ENCODE peak calls at places on chromosomes 7 and 10, in four cellular contexts. H is spleen, K is BE2C, T is ovary. U is an unnamed sample. For H3K9me3 and H3K4me1, the result is how much of the 10 kb centered on the place peaks cover.

GRCh38 chr7:134750083-134751062 is 29.1 kb upstream of the CALD1 start:
- DNase-seq in H (no peak), K (peak), T (no peak), U (peak)

GRCh38 chr7:135859548-135859947 is 110.9 kb upstream of the FAM180A start:
- DNase-seq in H (no peak), K (no peak), T (no peak), U (no peak)

GRCh38 chr7:7639847-7640220 is 718 bp upstream of the UMAD1 start:
- DNase-seq in H (no peak), K (no peak), T (no peak), U (peak)

GRCh38 chr7:29377718-29378117 is 183.1 kb downstream of the CHN2 start:
- DNase-seq in H (no peak), K (no peak), T (no peak), U (no peak)

GRCh38 chr7:127673902-127674301 is 21.9 kb downstream of the SND1 start:
- DNase-seq in H (no peak), K (no peak), T (no peak), U (no peak)

GRCh38 chr7:131774419-131775220 is 218.2 kb upstream of the PODXL start:
- DNase-seq in H (no peak), K (no peak), T (no peak), U (no peak)

GRCh38 chr7:6012355-6013104 is 3.5 kb downstream of the AIMP2 start:
- DNase-seq in H (no peak), K (no peak), T (no peak), U (no peak)

GRCh38 chr7:93392984-93393383 is 160.8 kb downstream of the VPS50 start:
- DNase-seq in H (no peak), K (no peak), T (no peak), U (no peak)

GRCh38 chr10:22022257-22023051 is 18.9 kb upstream of the DNAJC1 start:
- DNase-seq in H (no peak), K (peak), T (no peak), U (peak)

GRCh38 chr7:55827577-55827976 is 35.0 kb downstream of the SEPTIN14 start:
- DNase-seq in H (no peak), K (no peak), T (no peak), U (no peak)

GRCh38 chr7:79398145-79398749 is 55.2 kb downstream of the MAGI2 start:
- DNase-seq in H (no peak), K (no peak), T (no peak), U (no peak)

GRCh38 chr10:124629410-124629809 is 114.8 kb downstream of the FAM53B start:
- DNase-seq in H (no peak), K (no peak), T (no peak), U (no peak)

GRCh38 chr7:2417981-2418481 is 14.6 kb downstream of the CHST12 start:
- DNase-seq in H (no peak), K (no peak), T (no peak), U (no peak)

GRCh38 chr10:44383749-44384600 is 922 bp downstream of the CXCL12 start:
- DNase-seq in H (peak), K (no peak), T (peak), U (peak)

GRCh38 chr7:98470131-98470985 is 69.5 kb upstream of the BAIAP2L1 start:
- DNase-seq in H (no peak), K (no peak), T (peak), U (peak)

GRCh38 chr10:133128126-133129081 is 31.6 kb upstream of the KNDC1 start:
- DNase-seq in H (peak), K (peak), T (peak), U (peak)

GRCh38 chr7:48130658-48131108 is 40.6 kb upstream of the ABCA13 start:
- DNase-seq in H (no peak), K (no peak), T (no peak), U (no peak)

GRCh38 chr10:124143721-124144120 is 50.3 kb upstream of the CHST15 start:
- DNase-seq in H (peak), K (no peak), T (no peak), U (no peak)

GRCh38 chr7:40211291-40212003 is 76.6 kb downstream of the SUGCT start:
- DNase-seq in H (no peak), K (no peak), T (no peak), U (no peak)

GRCh38 chr10:83274088-83274487 is 865.2 kb upstream of the GHITM start:
- DNase-seq in H (no peak), K (peak), T (no peak), U (no peak)

GRCh38 chr7:41755100-41755499 is 52.2 kb upstream of the INHBA start:
- DNase-seq in H (no peak), K (no peak), T (no peak), U (no peak)

GRCh38 chr7:41754046-41754445 is 51.2 kb upstream of the INHBA start:
- DNase-seq in H (no peak), K (no peak), T (no peak), U (no peak)

GRCh38 chr7:41760293-41760692 is 57.4 kb upstream of the INHBA start:
- DNase-seq in H (no peak), K (no peak), T (no peak), U (no peak)

GRCh38 chr7:41756783-41757182 is 53.9 kb upstream of the INHBA start:
- DNase-seq in H (no peak), K (no peak), T (no peak), U (no peak)

DNA sequence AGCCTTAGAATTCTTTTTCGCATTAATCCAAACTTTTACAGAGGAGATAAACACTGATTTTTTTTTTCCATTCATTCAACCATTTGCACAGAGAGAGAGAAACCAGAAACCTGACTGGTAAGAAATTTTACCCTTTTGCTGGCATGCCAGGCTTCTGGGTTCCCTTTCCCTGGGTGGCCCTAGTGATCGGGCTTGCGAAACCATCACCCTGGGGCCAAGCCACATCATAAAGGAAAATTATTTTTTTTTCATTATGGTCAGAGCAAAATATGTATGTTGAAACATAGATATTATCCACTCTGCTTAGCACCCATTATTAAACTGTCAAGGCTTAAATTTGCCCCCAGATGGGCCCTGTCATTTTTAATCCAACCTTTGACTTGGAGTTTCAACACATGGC is 55.4 kb upstream of the INHBA start:
- DNase-seq in H (no peak), K (no peak), T (no peak), U (no peak)
- H3K9me3 ChIP-seq in H (under half), K (under half), T (under half), U (under half)

DNA sequence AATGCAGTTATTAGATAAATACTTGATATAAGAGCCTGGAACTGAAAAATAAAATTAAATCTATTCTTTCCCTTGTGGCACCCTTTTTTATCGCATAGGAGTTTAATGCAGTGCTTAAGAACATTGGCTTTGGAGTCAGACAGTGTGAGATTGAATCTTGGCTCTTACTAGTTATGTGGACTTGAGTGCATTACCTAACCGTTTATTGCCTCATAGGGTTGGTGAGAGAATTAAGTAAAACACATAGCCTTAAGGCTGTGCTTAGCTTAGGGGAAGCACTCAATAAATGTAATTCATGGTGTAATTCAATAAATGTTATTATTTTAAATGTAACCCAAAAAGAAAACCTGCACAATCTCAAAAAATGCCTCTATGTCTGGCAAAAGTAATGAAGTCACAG is 2.6 kb downstream of the STK17A start:
- DNase-seq in H (no peak), K (no peak), T (no peak), U (no peak)
- H3K4me1 ChIP-seq in H (half or more), K (under half), T (under half), U (under half)

GRCh38 chr7:20835111-20835750 is 48.5 kb upstream of the SP8 start:
- DNase-seq in H (no peak), K (no peak), T (no peak), U (no peak)

GRCh38 chr7:20828947-20829346 is 42.3 kb upstream of the SP8 start:
- DNase-seq in H (no peak), K (no peak), T (no peak), U (no peak)

GRCh38 chr7:20831451-20831850 is 44.8 kb upstream of the SP8 start:
- DNase-seq in H (no peak), K (no peak), T (no peak), U (no peak)

GRCh38 chr7:20834656-20835055 is 48.0 kb upstream of the SP8 start:
- DNase-seq in H (no peak), K (no peak), T (no peak), U (no peak)

GRCh38 chr7:20831976-20832375 is 45.3 kb upstream of the SP8 start:
- DNase-seq in H (no peak), K (no peak), T (no peak), U (no peak)
- H3K9me3 ChIP-seq in H (under half), K (under half), T (under half), U (under half)

GRCh38 chr10:71268751-71269150 is 50.3 kb upstream of the SLC29A3 start:
- DNase-seq in H (no peak), K (no peak), T (no peak), U (peak)
- H3K4me1 ChIP-seq in H (under half), K (half or more), T (under half), U (under half)

GRCh38 chr7:653829-654764 is 72.4 kb upstream of the DNAAF5 start:
- DNase-seq in H (no peak), K (no peak), T (no peak), U (no peak)

GRCh38 chr7:652881-653280 is 73.6 kb upstream of the DNAAF5 start:
- DNase-seq in H (no peak), K (no peak), T (no peak), U (no peak)

GRCh38 chr7:659306-659847 is 67.1 kb upstream of the DNAAF5 start:
- DNase-seq in H (no peak), K (no peak), T (no peak), U (no peak)

GRCh38 chr7:657565-658119 is 68.9 kb upstream of the DNAAF5 start:
- DNase-seq in H (no peak), K (no peak), T (no peak), U (peak)

GRCh38 chr7:655758-656157 is 70.7 kb upstream of the DNAAF5 start:
- DNase-seq in H (no peak), K (no peak), T (no peak), U (no peak)
- H3K9me3 ChIP-seq in H (under half), K (under half), T (under half), U (under half)

DNA sequence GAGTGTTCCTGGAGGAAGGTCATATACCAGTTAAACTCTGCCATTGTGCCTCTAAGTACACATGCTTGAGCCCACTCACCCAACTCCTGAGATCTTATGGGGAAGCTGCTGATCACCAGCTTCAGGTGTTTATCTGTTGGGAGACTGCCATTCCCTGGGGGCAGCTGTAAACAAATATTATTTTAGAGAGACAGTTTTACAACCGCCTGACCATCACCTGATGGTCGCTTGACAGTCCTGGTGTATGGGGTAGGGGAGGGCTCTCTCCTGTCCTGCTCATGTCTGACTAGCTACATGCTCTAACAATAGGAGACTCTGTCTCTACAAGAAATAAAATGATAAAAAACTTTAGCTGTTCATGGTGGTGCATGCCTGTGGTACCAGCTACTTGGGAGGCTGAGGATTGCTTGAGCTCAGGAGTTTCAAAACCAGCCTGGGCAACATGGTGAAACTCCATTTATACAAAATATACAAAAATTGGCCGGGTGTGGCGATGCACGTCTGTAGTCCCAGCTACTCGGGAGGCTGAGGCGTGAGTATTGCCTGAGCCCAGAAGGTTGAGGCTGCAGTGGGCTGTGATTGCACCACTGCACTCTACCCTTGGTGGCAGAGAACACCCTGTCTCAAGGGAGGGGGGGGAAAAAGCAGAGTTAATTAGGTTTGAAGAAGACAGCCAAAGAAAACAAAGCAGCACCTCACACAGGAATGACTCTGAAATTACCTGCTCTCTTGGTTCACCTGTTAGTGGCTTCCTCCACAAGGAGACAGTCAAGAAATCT is 109.8 kb downstream of the EEPD1 start:
- DNase-seq in H (no peak), K (no peak), T (no peak), U (no peak)
- H3K4me1 ChIP-seq in H (half or more), K (under half), T (under half), U (under half)

U was measured in heart left ventricle.